ENCODE peak calls at places on chromosomes 5 and 9, in eight cellular contexts. K is body of pancreas; O is astrocyte of the cerebellum; V is lower leg skin; C is heart right ventricle; G is kidney; N is effector memory CD4-positive, alpha-beta T cell; A is cardiac fibroblast. X is an unnamed sample.

GRCh38 chr5:102223542-102224444 is 72.3 kb downstream of the SLCO4C1 start:
- DNase-seq in N (no peak), G (no peak), C (no peak), V (no peak), A (peak), K (no peak), O (peak), X (no peak)

GRCh38 chr9:134591082-134591571 is 50.5 kb upstream of the COL5A1 start:
- DNase-seq in C (no peak), O (no peak), N (no peak), V (peak), K (no peak), A (no peak), G (no peak), X (no peak)

GRCh38 chr9:129282308-129283211 is 104.5 kb upstream of the IER5L start:
- DNase-seq in G (peak), A (no peak), K (peak), V (peak), O (no peak), C (no peak), N (no peak), X (no peak)

GRCh38 chr9:92763721-92764380 is 782 bp downstream of the BICD2 start:
- DNase-seq in G (peak), V (peak), A (no peak), O (no peak), K (peak), N (no peak), C (peak), X (no peak)

GRCh38 chr5:6632324-6632930 is 417 bp downstream of the NSUN2 start:
- DNase-seq in K (peak), G (peak), O (peak), C (no peak), N (no peak), A (peak), V (peak), X (no peak)

GRCh38 chr5:62779010-62779422 is 200.4 kb downstream of the LRRC70 start:
- DNase-seq in O (peak), N (no peak), K (no peak), A (peak), V (no peak), G (no peak), C (no peak), X (peak)

GRCh38 chr5:74640450-74641013 is at the start of gene ENC1:
- DNase-seq in V (peak), O (peak), C (peak), A (peak), G (peak), K (peak), N (peak), X (peak)

GRCh38 chr5:137055271-137055872 is 443.8 kb downstream of the SPOCK1 start:
- DNase-seq in C (no peak), K (no peak), V (no peak), O (no peak), G (no peak), N (no peak), A (peak), X (peak)

GRCh38 chr5:148816822-148817221 is 9.6 kb upstream of the ADRB2 start:
- DNase-seq in O (no peak), A (no peak), C (no peak), K (no peak), V (no peak), N (no peak), G (no peak), X (no peak)

GRCh38 chr5:167294861-167295685 is 996.4 kb upstream of the WWC1 start:
- DNase-seq in C (no peak), K (no peak), G (no peak), O (peak), V (no peak), N (no peak), A (peak), X (peak)

GRCh38 chr5:35129276-35129675 is 81.5 kb upstream of the AGXT2 start:
- DNase-seq in C (no peak), V (no peak), O (peak), G (no peak), A (peak), N (no peak), K (no peak), X (peak)

GRCh38 chr5:177489119-177489716 is 8.2 kb downstream of the PDLIM7 start:
- DNase-seq in N (no peak), O (no peak), C (no peak), G (peak), A (no peak), V (no peak), K (no peak), X (no peak)

GRCh38 chr5:96070625-96071246 is 109.1 kb upstream of the ELL2 start:
- DNase-seq in A (no peak), V (no peak), C (no peak), N (no peak), K (no peak), O (no peak), G (no peak), X (no peak)

GRCh38 chr9:8188720-8189407 is 389.3 kb upstream of the DMAC1 start:
- DNase-seq in N (no peak), O (no peak), C (no peak), V (no peak), K (no peak), A (no peak), G (no peak), X (peak)

GRCh38 chr5:128706269-128706668 is 168.2 kb upstream of the FBN2 start:
- DNase-seq in C (no peak), N (no peak), A (no peak), K (no peak), V (no peak), G (no peak), O (no peak), X (no peak)

GRCh38 chr5:148834689-148835088 is 8.3 kb downstream of the ADRB2 start:
- DNase-seq in V (no peak), G (no peak), K (no peak), O (no peak), A (no peak), C (no peak), N (no peak), X (no peak)

GRCh38 chr9:133031496-133031911 is 707 bp downstream of the GTF3C5 start:
- DNase-seq in N (no peak), C (no peak), A (no peak), V (no peak), G (peak), O (no peak), K (no peak), X (no peak)

GRCh38 chr9:28267351-28267750 is 694.1 kb upstream of the C9orf72 start:
- DNase-seq in C (no peak), G (no peak), N (no peak), K (no peak), A (no peak), V (no peak), O (no peak), X (no peak)

GRCh38 chr9:86783884-86784283 is 163.4 kb downstream of the GAS1 start:
- DNase-seq in A (peak), O (no peak), V (no peak), K (no peak), N (no peak), C (no peak), G (no peak), X (peak)

GRCh38 chr5:141430332-141431113 is at the start of gene PCDHGA12:
- DNase-seq in V (no peak), C (no peak), N (no peak), K (no peak), O (peak), A (peak), G (no peak), X (peak)

GRCh38 chr5:44536650-44537260 is 147.5 kb upstream of the FGF10 start:
- DNase-seq in G (no peak), O (peak), N (no peak), V (no peak), K (peak), C (no peak), A (peak), X (no peak)

GRCh38 chr5:63213256-63213655 is 634.6 kb downstream of the LRRC70 start:
- DNase-seq in G (no peak), K (no peak), O (no peak), N (no peak), A (no peak), V (no peak), C (no peak), X (no peak)

GRCh38 chr9:27344776-27345175 is 47.8 kb upstream of the EQTN start:
- DNase-seq in A (no peak), V (no peak), C (no peak), K (no peak), G (no peak), O (no peak), N (no peak), X (no peak)

GRCh38 chr9:98867109-98867433 is 59.6 kb downstream of the GALNT12 start:
- DNase-seq in V (no peak), G (no peak), N (no peak), C (no peak), O (no peak), K (no peak), A (no peak), X (no peak)

GRCh38 chr5:150598821-150599273 is 41.6 kb upstream of the SYNPO start:
- DNase-seq in N (no peak), O (no peak), K (no peak), G (peak), A (no peak), V (no peak), C (no peak), X (no peak)

GRCh38 chr5:60377826-60378225 is 322.1 kb downstream of the DEPDC1B start:
- DNase-seq in C (no peak), O (no peak), A (no peak), V (no peak), K (no peak), G (no peak), N (no peak), X (peak)

GRCh38 chr5:161763571-161763970 is 78.0 kb downstream of the GABRA6 start:
- DNase-seq in K (no peak), N (no peak), G (no peak), A (no peak), O (no peak), C (no peak), V (no peak), X (no peak)

GRCh38 chr5:168020522-168021294 is 270.7 kb upstream of the WWC1 start:
- DNase-seq in O (no peak), V (no peak), C (no peak), G (no peak), N (no peak), K (no peak), A (peak), X (no peak)

GRCh38 chr9:36855443-36856315 is 178.4 kb downstream of the PAX5 start:
- DNase-seq in G (no peak), C (no peak), K (no peak), A (peak), V (no peak), N (no peak), O (no peak), X (no peak)

GRCh38 chr9:119963798-119964372 is 594.6 kb upstream of the BRINP1 start:
- DNase-seq in K (no peak), A (peak), N (no peak), V (no peak), C (no peak), O (peak), G (peak), X (peak)

GRCh38 chr5:114237766-114238165 is 124.1 kb upstream of the KCNN2 start:
- DNase-seq in C (no peak), N (no peak), A (peak), V (no peak), K (no peak), G (no peak), O (no peak), X (peak)

GRCh38 chr5:155587458-155587857 is 573.9 kb downstream of the KIF4B start:
- DNase-seq in C (no peak), V (no peak), N (no peak), G (peak), A (no peak), O (no peak), K (no peak), X (no peak)

GRCh38 chr5:154501566-154501965 is 23.5 kb upstream of the HAND1 start:
- DNase-seq in C (no peak), K (no peak), V (no peak), G (no peak), O (no peak), N (no peak), A (no peak), X (no peak)

GRCh38 chr9:135226369-135227050 is 139.0 kb downstream of the OLFM1 start:
- DNase-seq in C (no peak), O (no peak), G (peak), N (no peak), V (no peak), A (no peak), K (peak), X (no peak)

GRCh38 chr9:18658764-18659705 is 185.1 kb downstream of the ADAMTSL1 start:
- DNase-seq in V (no peak), N (no peak), G (no peak), K (no peak), O (peak), C (no peak), A (peak), X (no peak)

GRCh38 chr5:77871946-77872345 is 95.8 kb upstream of the TBCA start:
- DNase-seq in C (no peak), A (no peak), V (no peak), G (no peak), N (no peak), O (no peak), K (no peak), X (no peak)

GRCh38 chr5:173481821-173482220 is 134.6 kb downstream of the BOD1 start:
- DNase-seq in G (no peak), N (no peak), V (no peak), A (no peak), O (no peak), C (no peak), K (no peak), X (no peak)

GRCh38 chr5:54387659-54388232 is 67.8 kb upstream of the HSPB3 start:
- DNase-seq in O (no peak), G (no peak), V (no peak), K (no peak), C (no peak), N (no peak), A (peak), X (no peak)

GRCh38 chr9:121609845-121610637 is 41.4 kb upstream of the DAB2IP start:
- DNase-seq in G (peak), C (peak), A (peak), K (peak), O (peak), V (no peak), N (no peak), X (peak)

GRCh38 chr5:59123595-59124561 is 541.0 kb downstream of the RAB3C start:
- DNase-seq in G (no peak), N (no peak), A (no peak), V (no peak), C (no peak), O (no peak), K (no peak), X (no peak)

GRCh38 chr5:59128646-59129290 is 545.9 kb downstream of the RAB3C start:
- DNase-seq in N (no peak), C (no peak), G (no peak), V (no peak), A (peak), K (no peak), O (peak), X (no peak)

GRCh38 chr5:59126665-59127354 is 543.9 kb downstream of the RAB3C start:
- DNase-seq in A (peak), O (no peak), K (no peak), G (no peak), N (no peak), C (no peak), V (no peak), X (no peak)

GRCh38 chr5:59124983-59125960 is 542.4 kb downstream of the RAB3C start:
- DNase-seq in V (no peak), G (no peak), C (no peak), K (no peak), A (peak), O (no peak), N (no peak), X (no peak)

GRCh38 chr5:59125961-59126360 is 543.1 kb downstream of the RAB3C start:
- DNase-seq in O (no peak), C (no peak), G (no peak), A (no peak), N (no peak), V (no peak), K (no peak), X (no peak)
- H3K4me3 ChIP-seq in O (no peak), C (peak), G (peak), A (no peak), N (peak), V (no peak), K (no peak), X (no peak)

DNA sequence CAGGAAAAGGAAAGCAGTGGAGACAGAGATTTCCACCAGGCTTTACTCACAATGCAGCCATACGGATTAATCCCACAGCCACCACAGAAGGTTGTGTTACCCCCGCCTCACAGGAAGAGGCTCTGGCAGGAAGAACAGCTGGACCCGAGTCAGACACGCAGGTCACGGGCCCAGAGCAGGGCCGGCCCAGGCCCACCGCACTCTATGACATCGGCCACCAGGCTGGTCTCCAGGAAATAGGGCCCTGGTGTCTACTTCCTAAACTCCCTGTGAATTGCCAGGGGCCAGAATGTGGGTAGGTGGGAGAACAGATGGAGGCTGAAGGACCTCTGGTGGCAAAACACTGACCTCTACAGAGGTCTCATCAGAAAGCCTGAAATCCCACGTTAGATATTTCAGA is 15.6 kb downstream of the MGAT1 start:
- DNase-seq in O (no peak), V (peak), K (no peak), N (no peak), A (no peak), C (no peak), G (no peak), X (no peak)
- H3K4me3 ChIP-seq in O (no peak), V (no peak), K (no peak), N (no peak), A (no peak), C (no peak), G (no peak), X (no peak)

GRCh38 chr9:14346301-14346721 is 32.4 kb upstream of the NFIB start:
- DNase-seq in K (no peak), V (peak), N (no peak), C (peak), O (no peak), A (no peak), G (no peak), X (no peak)
- H3K4me3 ChIP-seq in K (no peak), V (no peak), N (no peak), C (peak), O (peak), A (peak), G (peak), X (no peak)

DNA sequence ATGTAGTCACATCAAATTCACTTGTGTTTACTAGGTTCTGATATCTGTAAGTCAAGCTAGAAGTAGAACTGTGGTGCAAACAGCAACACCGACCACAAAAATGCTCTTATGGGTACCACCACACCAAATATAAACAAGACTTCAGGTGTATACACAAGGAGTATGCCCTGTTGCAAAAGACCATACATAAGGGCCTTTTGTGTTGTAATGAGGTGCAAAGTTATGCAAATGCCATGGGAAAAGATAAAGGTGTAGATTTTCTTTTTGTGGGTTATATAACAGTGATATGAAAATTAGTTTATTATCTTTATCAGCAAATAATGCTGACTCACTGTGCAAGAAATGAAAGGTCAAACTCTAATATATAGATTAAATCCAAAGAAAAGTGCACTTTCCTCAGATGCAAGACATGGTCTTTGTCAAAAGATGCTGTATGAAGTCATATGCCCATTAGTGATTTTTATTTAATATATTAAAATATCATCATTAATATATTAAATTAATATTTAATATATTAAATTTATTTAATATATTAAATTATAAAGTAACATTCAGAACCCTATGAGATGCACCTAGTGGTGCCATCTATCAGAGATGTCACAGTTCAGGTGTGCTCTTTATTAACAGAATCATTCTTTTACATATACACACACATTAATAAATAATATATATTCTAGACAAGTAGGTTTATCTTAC is 26.7 kb upstream of the ALDH1A1 start:
- DNase-seq in O (no peak), C (no peak), G (no peak), V (no peak), K (no peak), A (no peak), N (no peak), X (no peak)
- H3K4me3 ChIP-seq in O (no peak), C (no peak), G (no peak), V (no peak), K (no peak), A (no peak), N (no peak), X (no peak)

GRCh38 chr9:14350766-14351165 is 36.8 kb upstream of the NFIB start:
- DNase-seq in K (no peak), O (no peak), A (peak), V (no peak), C (no peak), G (no peak), N (no peak), X (no peak)
- H3K4me3 ChIP-seq in K (no peak), O (peak), A (no peak), V (no peak), C (peak), G (no peak), N (no peak), X (no peak)

DNA sequence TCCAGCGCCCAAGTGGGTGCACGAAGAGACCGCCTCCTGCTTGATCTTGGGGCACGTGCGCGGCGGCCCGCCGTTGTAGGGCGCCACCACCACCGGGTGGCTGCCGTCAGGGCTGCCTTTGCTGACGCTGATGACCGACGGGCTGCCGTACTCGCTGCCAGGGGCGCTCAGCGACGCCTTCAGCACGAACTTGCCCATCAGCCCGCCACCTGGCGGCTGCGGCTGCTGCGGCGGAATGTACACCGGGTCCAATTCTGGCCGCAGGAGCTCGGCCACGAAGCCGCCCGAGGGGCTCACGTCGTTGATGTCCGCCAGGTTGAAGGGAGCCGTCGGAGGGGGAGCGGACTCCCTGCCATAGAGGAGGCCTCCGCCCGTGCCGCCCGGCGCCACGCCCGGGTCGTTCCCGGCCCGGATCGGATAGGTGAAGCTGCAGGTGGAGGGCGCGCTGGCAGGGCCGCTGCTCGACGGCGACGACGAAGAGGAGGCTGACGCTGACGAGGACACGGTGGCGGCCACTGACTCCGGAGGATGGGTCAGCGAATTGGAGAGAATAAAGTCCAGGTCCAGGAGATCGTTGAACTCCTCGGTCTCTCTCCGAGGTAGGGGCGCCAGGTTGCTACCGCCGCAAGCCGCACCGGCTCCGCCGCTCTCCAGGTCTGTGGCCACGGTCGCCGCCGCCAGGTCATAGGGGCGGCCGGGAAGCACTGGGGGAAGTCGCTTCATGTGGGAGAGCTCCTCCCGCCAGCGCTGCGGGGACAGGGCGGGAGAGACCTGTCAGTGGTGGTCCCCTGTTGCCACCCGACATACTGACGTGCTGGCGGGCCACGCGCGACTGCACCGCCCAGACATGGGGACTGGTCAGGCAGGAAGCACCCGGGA is 1.8 kb downstream of the KLF4 start:
- DNase-seq in G (peak), K (peak), N (no peak), A (peak), C (peak), O (peak), V (peak), X (no peak)
- H3K4me3 ChIP-seq in G (peak), K (no peak), N (peak), A (peak), C (peak), O (peak), V (peak), X (peak)

X was measured in skeletal muscle cell.